ENCODE peak calls at places on chromosomes 3 and 15, in nine cellular contexts. N, Y, I, C, X, T, J, G and D are unnamed samples.

GRCh38 chr3:71486831-71487230 is 96.7 kb downstream of the FOXP1 start:
- DNase-seq in N (no peak), T (no peak), C (no peak), I (no peak), J (no peak), Y (no peak), G (no peak), X (no peak), D (no peak)

GRCh38 chr3:73561494-73561893 is 63.2 kb downstream of the PDZRN3 start:
- DNase-seq in N (no peak), T (no peak), J (no peak), I (no peak), C (no peak), Y (no peak), X (no peak), G (no peak), D (no peak)

GRCh38 chr3:55801068-55801467 is 314.0 kb upstream of the WNT5A start:
- DNase-seq in X (no peak), C (no peak), N (no peak), T (no peak), J (no peak), G (no peak), Y (no peak), I (no peak), D (no peak)

GRCh38 chr3:160180581-160181216 is 44.5 kb upstream of the C3orf80 start:
- DNase-seq in I (no peak), G (no peak), X (no peak), Y (peak; percentile 81), J (no peak), C (no peak), T (no peak), N (no peak), D (no peak)

GRCh38 chr3:110743202-110743601 is 328.4 kb upstream of the NECTIN3 start:
- DNase-seq in N (no peak), T (no peak), J (no peak), G (no peak), I (no peak), X (no peak), Y (no peak), C (peak; percentile 39), D (peak; percentile 60)

GRCh38 chr15:68609618-68610017 is 30.8 kb downstream of the CORO2B start:
- DNase-seq in X (no peak), J (peak; percentile 76), G (peak; percentile 92), C (peak; percentile 52), T (no peak), Y (peak; percentile 91), N (no peak), I (peak; percentile 35), D (no peak)

GRCh38 chr15:41104234-41104633 is 11.8 kb downstream of the INO80 start:
- DNase-seq in T (no peak), Y (no peak), X (no peak), N (no peak), I (no peak), G (no peak), J (no peak), C (no peak), D (no peak)

GRCh38 chr3:186264608-186265400 is 97.2 kb downstream of the DGKG start:
- DNase-seq in C (no peak), J (no peak), X (no peak), I (no peak), N (no peak), T (no peak), G (no peak), Y (no peak), D (no peak)

GRCh38 chr3:51921081-51921578 is 18.0 kb upstream of the IQCF1 start:
- DNase-seq in C (no peak), X (no peak), N (no peak), T (no peak), Y (no peak), G (peak; percentile 31), I (no peak), J (no peak), D (no peak)

GRCh38 chr3:111151438-111151837 is 79.8 kb downstream of the NECTIN3 start:
- DNase-seq in T (no peak), N (no peak), G (no peak), Y (no peak), I (no peak), C (no peak), X (no peak), J (no peak), D (no peak)

GRCh38 chr3:188353409-188353808 is 199.5 kb downstream of the LPP start:
- DNase-seq in Y (no peak), X (no peak), C (no peak), G (no peak), I (no peak), T (no peak), J (no peak), N (no peak), D (no peak)

GRCh38 chr3:61682671-61683408 is 121.5 kb downstream of the PTPRG start:
- DNase-seq in N (no peak), J (no peak), C (no peak), Y (no peak), T (no peak), I (no peak), X (no peak), G (no peak), D (no peak)
- H3K4me1 ChIP-seq in N (peaks cover 28% of the 10 kb centered on the region), J (peaks cover 2% of the 10 kb centered on the region), C (peaks cover 13% of the 10 kb centered on the region), Y (peaks cover 8% of the 10 kb centered on the region), T (no peaks in the 10 kb centered on the region), I (peaks cover 6% of the 10 kb centered on the region), X (no peaks in the 10 kb centered on the region), G (peaks cover 18% of the 10 kb centered on the region), D (peaks cover 12% of the 10 kb centered on the region)

GRCh38 chr3:189355115-189355480 is 183.3 kb downstream of the TPRG1 start:
- DNase-seq in G (no peak), Y (no peak), X (no peak), I (no peak), C (no peak), J (no peak), N (no peak), T (no peak), D (no peak)
- H3K4me3 ChIP-seq in G (no peak overlapping the region), Y (no peak overlapping the region), X (no peak overlapping the region), I (no peak overlapping the region), C (no peak overlapping the region), J (no peak overlapping the region), N (no peak overlapping the region), T (no peak overlapping the region), D (no peak overlapping the region)

GRCh38 chr3:195209083-195209835 is 61.7 kb downstream of the XXYLT1 start:
- DNase-seq in N (no peak), J (no peak), T (no peak), G (no peak), Y (peak; percentile 77), X (no peak), I (no peak), C (no peak), D (no peak)
- H3K4me1 ChIP-seq in N (peaks cover 15% of the 10 kb centered on the region), J (peaks cover 16% of the 10 kb centered on the region), T (no peaks in the 10 kb centered on the region), G (peaks cover 34% of the 10 kb centered on the region), Y (peaks cover 47% of the 10 kb centered on the region), X (peaks cover 38% of the 10 kb centered on the region), I (peaks cover 7% of the 10 kb centered on the region), C (peaks cover 31% of the 10 kb centered on the region), D (peaks cover 3% of the 10 kb centered on the region)

DNA sequence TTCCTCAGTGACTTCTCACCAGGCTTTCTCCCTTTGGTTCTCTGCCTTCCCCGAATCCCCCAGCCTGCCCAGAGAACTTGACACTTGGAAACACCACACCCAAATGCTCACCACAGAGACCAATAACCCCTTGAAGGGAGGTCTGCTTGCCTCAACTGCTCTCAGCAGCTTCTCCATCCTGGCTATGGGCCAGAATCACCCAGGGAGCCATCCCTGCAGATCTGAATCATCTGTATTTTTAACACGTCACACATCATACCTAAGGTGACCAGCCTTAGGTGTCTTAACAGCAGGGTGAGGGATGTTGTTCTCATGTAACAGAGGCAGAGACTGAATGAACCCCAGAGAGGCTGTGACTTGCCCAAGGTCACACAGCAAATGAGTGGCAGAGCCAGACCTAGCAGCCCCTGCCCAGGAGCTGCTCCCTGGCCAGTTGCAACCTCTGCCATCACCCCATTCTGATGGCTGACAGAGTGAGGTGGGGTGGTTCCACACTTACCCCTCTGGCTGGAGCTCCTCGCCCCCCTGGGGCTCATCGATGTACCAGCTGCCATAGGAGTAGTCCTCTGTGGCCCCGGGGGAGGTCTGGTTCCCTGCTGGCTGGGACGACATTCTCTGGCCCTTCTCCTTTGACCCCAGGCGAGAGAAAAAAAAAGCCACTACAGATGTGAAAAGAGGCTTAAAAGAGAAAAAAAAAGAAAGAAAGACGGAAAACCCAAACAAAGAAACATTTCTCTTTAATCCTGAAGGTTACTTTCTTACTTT is 749 bp downstream of the STRA6 start:
- DNase-seq in N (no peak), G (no peak), I (no peak), T (no peak), C (no peak), J (no peak), X (no peak), Y (no peak), D (no peak)
- H3K4me3 ChIP-seq in N (no peak overlapping the region), G (no peak overlapping the region), I (no peak overlapping the region), T (no peak overlapping the region), C (no peak overlapping the region), J (no peak overlapping the region), X (no peak overlapping the region), Y (no peak overlapping the region), D (no peak overlapping the region)

GRCh38 chr15:64701051-64701450 is 74.3 kb downstream of the RBPMS2 start:
- DNase-seq in C (no peak), Y (no peak), N (no peak), T (no peak), I (no peak), J (no peak), G (no peak), X (no peak), D (no peak)
- H3K4me1 ChIP-seq in C (peaks cover 60% of the 10 kb centered on the region), Y (peaks cover 72% of the 10 kb centered on the region), N (peaks cover 21% of the 10 kb centered on the region), T (peaks cover 53% of the 10 kb centered on the region), I (peaks cover 32% of the 10 kb centered on the region), J (peaks cover 27% of the 10 kb centered on the region), G (peaks cover 72% of the 10 kb centered on the region), X (peaks cover 38% of the 10 kb centered on the region), D (peaks cover 15% of the 10 kb centered on the region)

GRCh38 chr3:30245805-30246622 is 360.4 kb upstream of the TGFBR2 start:
- DNase-seq in N (no peak), C (no peak), X (no peak), I (no peak), T (no peak), Y (no peak), J (no peak), G (no peak), D (no peak)
- H3K4me3 ChIP-seq in N (no peak overlapping the region), C (no peak overlapping the region), X (no peak overlapping the region), I (no peak overlapping the region), T (no peak overlapping the region), Y (no peak overlapping the region), J (no peak overlapping the region), G (no peak overlapping the region), D (no peak overlapping the region)

GRCh38 chr15:101068523-101068960 is 149.4 kb downstream of the LRRK1 start:
- DNase-seq in G (no peak), I (no peak), N (no peak), X (no peak), J (no peak), Y (no peak), C (no peak), T (no peak), D (no peak)
- H3K4me1 ChIP-seq in G (peaks cover 6% of the 10 kb centered on the region), I (peaks cover 18% of the 10 kb centered on the region), N (peaks cover 35% of the 10 kb centered on the region), X (no peaks in the 10 kb centered on the region), J (peaks cover 4% of the 10 kb centered on the region), Y (peaks cover 26% of the 10 kb centered on the region), C (peaks cover 20% of the 10 kb centered on the region), T (no peaks in the 10 kb centered on the region), D (no peaks in the 10 kb centered on the region)

GRCh38 chr3:178405456-178405970 is 130.7 kb upstream of the KCNMB2 start:
- DNase-seq in X (no peak), Y (no peak), T (no peak), C (no peak), J (no peak), I (no peak), N (no peak), G (no peak), D (no peak)

GRCh38 chr3:178404966-178405365 is 131.3 kb upstream of the KCNMB2 start:
- DNase-seq in C (no peak), Y (no peak), I (no peak), T (no peak), G (no peak), J (no peak), X (no peak), N (no peak), D (no peak)

GRCh38 chr3:178406206-178406605 is 130.0 kb upstream of the KCNMB2 start:
- DNase-seq in X (no peak), T (no peak), C (no peak), G (no peak), I (no peak), Y (no peak), J (no peak), N (no peak), D (no peak)
- H3K4me3 ChIP-seq in X (no peak overlapping the region), T (no peak overlapping the region), C (no peak overlapping the region), G (no peak overlapping the region), I (no peak overlapping the region), Y (no peak overlapping the region), J (no peak overlapping the region), N (no peak overlapping the region), D (no peak overlapping the region)